ENCODE peak calls at places on chromosome 13, in four cellular contexts. One of them, this sample, is unnamed. For H3K4me1, the result is how much of the 10 kb centered on the place peaks cover.

GRCh38 chr13:35162420-35162819 is 220.3 kb downstream of the NBEA start:
- DNase-seq in ovary: no peak
- DNase-seq in lung: no peak
- DNase-seq in GM23338: no peak
- DNase-seq in this sample: no peak

GRCh38 chr13:44013666-44014291 is 134.1 kb downstream of the LACC1 start:
- DNase-seq in ovary: no peak
- DNase-seq in lung: no peak
- DNase-seq in GM23338: no peak
- DNase-seq in this sample: no peak

GRCh38 chr13:48731957-48732569 is 78.3 kb downstream of the CYSLTR2 start:
- DNase-seq in ovary: peak
- DNase-seq in lung: no peak
- DNase-seq in GM23338: peak
- DNase-seq in this sample: no peak

GRCh38 chr13:99471231-99472202 is 29.8 kb upstream of the TM9SF2 start:
- DNase-seq in ovary: no peak
- DNase-seq in lung: no peak
- DNase-seq in GM23338: no peak
- DNase-seq in this sample: no peak

GRCh38 chr13:39048806-39049205 is 10.6 kb downstream of the NHLRC3 start:
- DNase-seq in ovary: no peak
- DNase-seq in lung: no peak
- DNase-seq in GM23338: no peak
- DNase-seq in this sample: no peak

GRCh38 chr13:90362718-90363117 is 984.8 kb upstream of the MIR17HG start:
- DNase-seq in ovary: no peak
- DNase-seq in lung: no peak
- DNase-seq in GM23338: no peak
- DNase-seq in this sample: no peak

GRCh38 chr13:28538932-28539331 is 44.0 kb upstream of the FLT1 start:
- DNase-seq in ovary: no peak
- DNase-seq in lung: no peak
- DNase-seq in GM23338: no peak
- DNase-seq in this sample: no peak

GRCh38 chr13:98768522-98768921 is 16.1 kb upstream of the SLC15A1 start:
- DNase-seq in ovary: no peak
- DNase-seq in lung: no peak
- DNase-seq in GM23338: no peak
- DNase-seq in this sample: no peak

GRCh38 chr13:40503966-40504591 is 162.4 kb downstream of the FOXO1 start:
- DNase-seq in ovary: no peak
- DNase-seq in lung: no peak
- DNase-seq in GM23338: peak
- DNase-seq in this sample: peak

GRCh38 chr13:41457589-41458186 is 338 bp downstream of the RGCC start:
- DNase-seq in ovary: no peak
- DNase-seq in lung: peak
- DNase-seq in GM23338: peak
- DNase-seq in this sample: no peak

GRCh38 chr13:108917581-108917980 is 288.2 kb downstream of the MYO16 start:
- DNase-seq in ovary: no peak
- DNase-seq in lung: no peak
- DNase-seq in GM23338: no peak
- DNase-seq in this sample: no peak

GRCh38 chr13:51396352-51396751 is 56.5 kb downstream of the INTS6 start:
- DNase-seq in ovary: no peak
- DNase-seq in lung: no peak
- DNase-seq in GM23338: no peak
- DNase-seq in this sample: no peak

GRCh38 chr13:20127263-20127562 is 33.6 kb downstream of the GJA3 start:
- DNase-seq in ovary: no peak
- DNase-seq in lung: no peak
- DNase-seq in GM23338: no peak
- DNase-seq in this sample: no peak

GRCh38 chr13:96346846-96347367 is 257.0 kb downstream of the HS6ST3 start:
- DNase-seq in ovary: no peak
- DNase-seq in lung: no peak
- DNase-seq in GM23338: no peak
- DNase-seq in this sample: no peak

GRCh38 chr13:25753976-25754375 is 297.8 kb downstream of the SHISA2 start:
- DNase-seq in ovary: no peak
- DNase-seq in lung: no peak
- DNase-seq in GM23338: no peak
- DNase-seq in this sample: no peak

GRCh38 chr13:43300817-43301216 is 277.4 kb downstream of the DNAJC15 start:
- DNase-seq in ovary: no peak
- DNase-seq in lung: no peak
- DNase-seq in GM23338: no peak
- DNase-seq in this sample: no peak

GRCh38 chr13:112103971-112104872 is 37.3 kb downstream of the SOX1 start:
- DNase-seq in ovary: no peak
- DNase-seq in lung: no peak
- DNase-seq in GM23338: peak
- DNase-seq in this sample: no peak

GRCh38 chr13:37984357-37984756 is 114.8 kb upstream of the TRPC4 start:
- DNase-seq in ovary: no peak
- DNase-seq in lung: no peak
- DNase-seq in GM23338: peak
- DNase-seq in this sample: no peak
- TF ChIP-seq CTCF in ovary: no peak
- TF ChIP-seq CTCF in lung: no peak
- TF ChIP-seq CTCF in GM23338: peak
- TF ChIP-seq CTCF in this sample: no peak

GRCh38 chr13:110391273-110391672 is 84.2 kb downstream of the COL4A2 start:
- DNase-seq in ovary: no peak
- DNase-seq in lung: no peak
- DNase-seq in GM23338: no peak
- DNase-seq in this sample: no peak
- H3K27ac ChIP-seq in ovary: no peak
- H3K27ac ChIP-seq in lung: no peak
- H3K27ac ChIP-seq in GM23338: no peak
- H3K27ac ChIP-seq in this sample: peak

GRCh38 chr13:93201992-93202558 is 24.5 kb upstream of the GPC6 start:
- DNase-seq in ovary: no peak
- DNase-seq in lung: no peak
- DNase-seq in GM23338: no peak
- DNase-seq in this sample: no peak

GRCh38 chr13:93200626-93201025 is 26.0 kb upstream of the GPC6 start:
- DNase-seq in ovary: no peak
- DNase-seq in lung: no peak
- DNase-seq in GM23338: no peak
- DNase-seq in this sample: no peak

GRCh38 chr13:93199856-93200255 is 26.8 kb upstream of the GPC6 start:
- DNase-seq in ovary: no peak
- DNase-seq in lung: no peak
- DNase-seq in GM23338: no peak
- DNase-seq in this sample: no peak
- H3K4me1 ChIP-seq in ovary: under half
- H3K4me1 ChIP-seq in lung: under half
- H3K4me1 ChIP-seq in GM23338: under half
- H3K4me1 ChIP-seq in this sample: under half

DNA sequence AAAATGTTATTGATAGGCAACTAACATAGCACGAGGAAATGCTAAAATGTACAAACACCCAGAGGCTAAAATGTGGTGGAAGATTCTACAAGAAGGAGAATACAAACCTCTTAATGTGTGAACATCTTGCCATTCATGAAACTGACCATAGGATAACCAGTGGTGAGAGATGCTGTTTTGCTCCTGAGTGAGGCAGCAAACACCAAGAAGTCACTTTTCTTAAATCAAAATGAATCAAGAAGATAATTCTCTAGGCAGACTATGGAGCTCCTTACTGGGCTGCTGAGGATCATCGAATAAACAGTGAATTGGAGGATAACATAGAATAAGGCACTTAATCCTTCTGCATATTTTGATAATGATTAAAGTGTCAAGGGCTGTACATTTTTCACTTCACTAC is 375.4 kb upstream of the SLITRK6 start:
- DNase-seq in ovary: no peak
- DNase-seq in lung: no peak
- DNase-seq in GM23338: peak
- DNase-seq in this sample: no peak
- TF ChIP-seq CTCF in ovary: no peak
- TF ChIP-seq CTCF in lung: no peak
- TF ChIP-seq CTCF in GM23338: peak
- TF ChIP-seq CTCF in this sample: no peak

GRCh38 chr13:66795636-66796035 is 434.5 kb downstream of the PCDH9 start:
- DNase-seq in ovary: no peak
- DNase-seq in lung: no peak
- DNase-seq in GM23338: no peak
- DNase-seq in this sample: no peak
- H3K27ac ChIP-seq in ovary: no peak
- H3K27ac ChIP-seq in lung: no peak
- H3K27ac ChIP-seq in GM23338: no peak
- H3K27ac ChIP-seq in this sample: no peak

GRCh38 chr13:79403113-79403512 is 2.9 kb downstream of the RBM26 start:
- DNase-seq in ovary: no peak
- DNase-seq in lung: no peak
- DNase-seq in GM23338: no peak
- DNase-seq in this sample: no peak

GRCh38 chr13:79404361-79404760 is 1.7 kb downstream of the RBM26 start:
- DNase-seq in ovary: no peak
- DNase-seq in lung: no peak
- DNase-seq in GM23338: no peak
- DNase-seq in this sample: no peak

GRCh38 chr13:79401259-79402071 is 4.6 kb downstream of the RBM26 start:
- DNase-seq in ovary: no peak
- DNase-seq in lung: no peak
- DNase-seq in GM23338: no peak
- DNase-seq in this sample: no peak

GRCh38 chr13:79402074-79402635 is 3.9 kb downstream of the RBM26 start:
- DNase-seq in ovary: no peak
- DNase-seq in lung: no peak
- DNase-seq in GM23338: no peak
- DNase-seq in this sample: no peak

DNA sequence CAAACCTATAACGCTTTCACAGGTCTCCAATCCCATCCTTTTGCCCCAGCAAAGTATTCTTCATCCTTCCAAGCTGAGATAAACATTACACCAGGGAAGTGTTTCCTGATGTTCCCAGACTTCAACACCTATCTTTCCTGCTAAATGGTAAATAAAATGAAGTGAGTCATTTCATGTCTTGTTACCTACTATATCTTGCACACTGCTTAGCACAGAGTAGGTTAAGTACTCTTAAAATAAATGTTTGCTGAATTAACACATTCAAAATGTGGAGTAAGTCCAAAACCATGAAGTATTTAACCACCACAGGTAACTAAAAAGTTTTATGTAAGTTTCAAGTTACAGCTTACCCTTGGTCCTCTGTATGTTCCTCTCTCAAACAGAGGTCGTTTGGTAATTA is 3.4 kb downstream of the RBM26 start:
- DNase-seq in ovary: no peak
- DNase-seq in lung: no peak
- DNase-seq in GM23338: no peak
- DNase-seq in this sample: no peak
- H3K4me1 ChIP-seq in ovary: under half
- H3K4me1 ChIP-seq in lung: under half
- H3K4me1 ChIP-seq in GM23338: under half
- H3K4me1 ChIP-seq in this sample: under half

DNA sequence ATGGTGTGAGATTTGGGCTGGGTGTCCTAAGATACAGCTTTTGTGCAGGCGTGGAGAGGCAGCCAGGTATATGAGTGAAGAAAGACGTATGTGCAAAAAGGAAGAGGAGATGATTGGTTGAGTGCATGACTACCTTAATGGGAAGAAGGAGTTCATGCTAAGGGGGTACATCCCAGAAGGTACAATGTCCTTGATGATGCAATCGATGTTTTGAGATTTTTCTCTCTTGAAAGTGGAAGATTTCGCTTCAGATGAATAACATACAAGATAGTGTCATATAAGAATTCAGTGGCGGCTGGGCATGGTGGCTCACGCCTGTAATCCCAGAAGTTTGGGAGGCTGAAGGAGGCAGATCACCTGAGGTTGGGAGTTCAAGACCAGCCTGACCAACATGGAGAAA is 357.1 kb downstream of the KLF12 start:
- DNase-seq in ovary: no peak
- DNase-seq in lung: no peak
- DNase-seq in GM23338: no peak
- DNase-seq in this sample: no peak
- TF ChIP-seq CTCF in ovary: no peak
- TF ChIP-seq CTCF in lung: no peak
- TF ChIP-seq CTCF in GM23338: no peak
- TF ChIP-seq CTCF in this sample: no peak

GRCh38 chr13:24619302-24619701 is 60.9 kb upstream of the ATP12A start:
- DNase-seq in ovary: no peak
- DNase-seq in lung: no peak
- DNase-seq in GM23338: no peak
- DNase-seq in this sample: no peak

GRCh38 chr13:24616514-24616913 is 63.7 kb upstream of the ATP12A start:
- DNase-seq in ovary: no peak
- DNase-seq in lung: no peak
- DNase-seq in GM23338: no peak
- DNase-seq in this sample: no peak

GRCh38 chr13:24618219-24618955 is 61.8 kb upstream of the ATP12A start:
- DNase-seq in ovary: no peak
- DNase-seq in lung: no peak
- DNase-seq in GM23338: no peak
- DNase-seq in this sample: no peak

GRCh38 chr13:24615911-24616472 is 64.2 kb upstream of the ATP12A start:
- DNase-seq in ovary: no peak
- DNase-seq in lung: no peak
- DNase-seq in GM23338: no peak
- DNase-seq in this sample: no peak

DNA sequence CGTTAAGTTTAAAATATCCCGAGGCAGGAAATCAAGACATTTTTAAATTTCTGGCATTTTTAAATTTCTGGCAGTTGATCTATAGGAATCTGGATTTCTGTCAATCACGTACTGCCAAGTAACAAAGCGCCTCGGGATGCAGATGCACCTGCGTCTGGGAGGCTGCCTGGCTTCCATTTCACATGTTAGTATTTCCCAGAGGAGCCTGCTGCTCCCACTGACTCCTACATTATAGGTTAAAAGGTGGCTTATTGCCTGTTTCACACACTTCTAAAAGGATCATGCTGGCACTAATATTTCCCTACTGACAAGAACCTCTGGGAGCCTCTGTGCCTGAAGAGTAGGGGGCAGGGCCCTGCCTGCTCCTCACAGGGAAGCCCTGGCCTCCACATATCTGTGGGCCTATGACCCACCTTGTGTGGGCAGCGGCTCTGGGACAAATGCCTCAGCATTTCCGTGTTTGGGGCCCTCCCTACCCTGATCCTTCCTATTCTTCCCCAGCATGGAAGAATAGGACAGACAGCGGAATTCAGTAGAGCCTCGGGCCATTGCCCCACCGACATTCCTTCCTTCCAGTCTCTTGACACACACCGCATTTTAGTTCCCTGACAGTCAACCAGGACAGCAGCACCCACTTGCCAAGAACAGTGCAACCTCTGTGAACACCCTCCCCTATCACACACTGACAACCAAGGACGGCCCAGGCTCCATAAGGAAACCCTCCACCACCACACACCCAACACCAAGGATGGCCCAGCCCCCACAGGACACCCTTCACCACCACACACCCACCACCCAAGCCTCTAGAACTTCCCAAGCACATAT is 62.6 kb upstream of the ATP12A start:
- DNase-seq in ovary: no peak
- DNase-seq in lung: no peak
- DNase-seq in GM23338: no peak
- DNase-seq in this sample: peak
- H3K27ac ChIP-seq in ovary: no peak
- H3K27ac ChIP-seq in lung: no peak
- H3K27ac ChIP-seq in GM23338: no peak
- H3K27ac ChIP-seq in this sample: no peak

This sample was measured in PC-9.